ENCODE peak calls at places on chromosome 21, in nine cellular contexts. One of them, this sample, is unnamed.
A peak's percentile ranks its signal among the peaks of the same experiment; 100 is the strongest.

GRCh38 chr21:33029975-33030461 is 4.3 kb downstream of the OLIG2 start:
- DNase-seq in spleen: no peak
- DNase-seq in HepG2: no peak
- DNase-seq in upper lobe of left lung: no peak
- DNase-seq in A549: no peak
- DNase-seq in heart left ventricle: no peak
- DNase-seq in ovary: no peak
- DNase-seq in uterus: no peak
- DNase-seq in Peyer's patch: no peak
- DNase-seq in this sample: no peak

GRCh38 chr21:20720623-20721022 is 277.6 kb upstream of the NCAM2 start:
- DNase-seq in spleen: no peak
- DNase-seq in HepG2: no peak
- DNase-seq in upper lobe of left lung: no peak
- DNase-seq in A549: no peak
- DNase-seq in heart left ventricle: no peak
- DNase-seq in ovary: no peak
- DNase-seq in uterus: no peak
- DNase-seq in Peyer's patch: no peak
- DNase-seq in this sample: no peak

GRCh38 chr21:33433425-33434114 is 30.4 kb downstream of the IFNGR2 start:
- DNase-seq in spleen: no peak
- DNase-seq in HepG2: no peak
- DNase-seq in upper lobe of left lung: no peak
- DNase-seq in A549: no peak
- DNase-seq in heart left ventricle: no peak
- DNase-seq in ovary: peak; percentile 7
- DNase-seq in uterus: no peak
- DNase-seq in Peyer's patch: no peak
- DNase-seq in this sample: no peak

GRCh38 chr21:32834825-32835224 is 63.3 kb upstream of the PAXBP1 start:
- DNase-seq in spleen: no peak
- DNase-seq in HepG2: no peak
- DNase-seq in upper lobe of left lung: no peak
- DNase-seq in A549: no peak
- DNase-seq in heart left ventricle: no peak
- DNase-seq in ovary: no peak
- DNase-seq in uterus: no peak
- DNase-seq in Peyer's patch: no peak
- DNase-seq in this sample: no peak

GRCh38 chr21:20396798-20397197 is 601.4 kb upstream of the NCAM2 start:
- DNase-seq in spleen: peak; percentile 58
- DNase-seq in HepG2: no peak
- DNase-seq in upper lobe of left lung: peak; percentile 6
- DNase-seq in A549: no peak
- DNase-seq in heart left ventricle: no peak
- DNase-seq in ovary: no peak
- DNase-seq in uterus: no peak
- DNase-seq in Peyer's patch: no peak
- DNase-seq in this sample: no peak

GRCh38 chr21:46229133-46229922 is 754 bp upstream of the LSS start:
- DNase-seq in spleen: peak; percentile 94
- DNase-seq in HepG2: peak; percentile 37
- DNase-seq in upper lobe of left lung: peak; percentile 92
- DNase-seq in A549: no peak
- DNase-seq in heart left ventricle: peak; percentile 37
- DNase-seq in ovary: peak; percentile 76
- DNase-seq in uterus: peak; percentile 43
- DNase-seq in Peyer's patch: peak; percentile 55
- DNase-seq in this sample: no peak

GRCh38 chr21:45983981-45984551 is 2.5 kb downstream of the COL6A1 start:
- DNase-seq in spleen: peak; percentile 75
- DNase-seq in HepG2: no peak
- DNase-seq in upper lobe of left lung: peak; percentile 87
- DNase-seq in A549: no peak
- DNase-seq in heart left ventricle: peak; percentile 38
- DNase-seq in ovary: peak; percentile 59
- DNase-seq in uterus: peak; percentile 61
- DNase-seq in Peyer's patch: no peak
- DNase-seq in this sample: no peak

GRCh38 chr21:38148046-38148445 is 108.7 kb upstream of the KCNJ15 start:
- DNase-seq in spleen: no peak
- DNase-seq in HepG2: no peak
- DNase-seq in upper lobe of left lung: no peak
- DNase-seq in A549: peak; percentile 14
- DNase-seq in heart left ventricle: no peak
- DNase-seq in ovary: no peak
- DNase-seq in uterus: no peak
- DNase-seq in Peyer's patch: no peak
- DNase-seq in this sample: no peak

GRCh38 chr21:16195896-16196443 is 466.2 kb downstream of the USP25 start:
- DNase-seq in spleen: no peak
- DNase-seq in HepG2: no peak
- DNase-seq in upper lobe of left lung: no peak
- DNase-seq in A549: no peak
- DNase-seq in heart left ventricle: no peak
- DNase-seq in ovary: no peak
- DNase-seq in uterus: no peak
- DNase-seq in Peyer's patch: no peak
- DNase-seq in this sample: no peak

GRCh38 chr21:38619865-38620513 is 121.7 kb upstream of the ERG start:
- DNase-seq in spleen: no peak
- DNase-seq in HepG2: no peak
- DNase-seq in upper lobe of left lung: no peak
- DNase-seq in A549: no peak
- DNase-seq in heart left ventricle: peak; percentile 43
- DNase-seq in ovary: peak; percentile 71
- DNase-seq in uterus: peak; percentile 53
- DNase-seq in Peyer's patch: no peak
- DNase-seq in this sample: no peak

DNA sequence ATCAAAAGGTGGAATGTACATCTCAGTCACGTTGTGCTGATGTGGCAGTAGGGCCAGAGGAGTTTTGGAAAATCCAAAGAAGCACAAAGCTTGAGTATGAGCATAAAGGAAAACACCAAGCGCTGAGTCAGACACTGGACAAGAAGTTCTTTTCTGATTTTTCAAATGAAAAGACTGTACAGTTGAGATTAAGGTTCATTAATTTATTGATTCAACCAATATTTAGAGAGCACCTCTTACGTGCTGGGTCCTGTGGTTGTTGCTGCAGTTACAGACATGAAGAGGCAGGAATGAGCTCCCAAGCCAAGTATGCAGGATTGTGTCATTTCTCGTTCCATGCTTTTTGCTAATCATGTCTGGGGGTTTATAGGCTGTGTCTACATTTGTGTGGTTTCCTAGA is 28.9 kb upstream of the APP start:
- DNase-seq in spleen: no peak
- DNase-seq in HepG2: no peak
- DNase-seq in upper lobe of left lung: no peak
- DNase-seq in A549: no peak
- DNase-seq in heart left ventricle: no peak
- DNase-seq in ovary: no peak
- DNase-seq in uterus: no peak
- DNase-seq in Peyer's patch: no peak
- DNase-seq in this sample: no peak
- H3K4me3 ChIP-seq in spleen: no peak overlapping the region
- H3K4me3 ChIP-seq in HepG2: no peak overlapping the region
- H3K4me3 ChIP-seq in upper lobe of left lung: no peak overlapping the region
- H3K4me3 ChIP-seq in A549: no peak overlapping the region
- H3K4me3 ChIP-seq in heart left ventricle: no peak overlapping the region
- H3K4me3 ChIP-seq in ovary: no peak overlapping the region
- H3K4me3 ChIP-seq in uterus: no peak overlapping the region
- H3K4me3 ChIP-seq in Peyer's patch: no peak overlapping the region
- H3K4me3 ChIP-seq in this sample: no peak overlapping the region

GRCh38 chr21:44337941-44338895 is 972 bp downstream of the CFAP410 start:
- DNase-seq in spleen: peak; percentile 93
- DNase-seq in HepG2: peak; percentile 59
- DNase-seq in upper lobe of left lung: peak; percentile 89
- DNase-seq in A549: peak; percentile 65
- DNase-seq in heart left ventricle: peak; percentile 69
- DNase-seq in ovary: peak; percentile 82
- DNase-seq in uterus: peak; percentile 75
- DNase-seq in Peyer's patch: peak; percentile 33
- DNase-seq in this sample: peak; percentile 70

GRCh38 chr21:44335266-44336059 is 3.7 kb downstream of the CFAP410 start:
- DNase-seq in spleen: no peak
- DNase-seq in HepG2: no peak
- DNase-seq in upper lobe of left lung: peak; percentile 60
- DNase-seq in A549: no peak
- DNase-seq in heart left ventricle: no peak
- DNase-seq in ovary: no peak
- DNase-seq in uterus: no peak
- DNase-seq in Peyer's patch: no peak
- DNase-seq in this sample: no peak

GRCh38 chr21:44334637-44335030 is 4.6 kb downstream of the CFAP410 start:
- DNase-seq in spleen: no peak
- DNase-seq in HepG2: no peak
- DNase-seq in upper lobe of left lung: peak; percentile 60
- DNase-seq in A549: no peak
- DNase-seq in heart left ventricle: no peak
- DNase-seq in ovary: no peak
- DNase-seq in uterus: no peak
- DNase-seq in Peyer's patch: no peak
- DNase-seq in this sample: no peak

GRCh38 chr21:44337428-44337827 is 1.8 kb downstream of the CFAP410 start:
- DNase-seq in spleen: no peak
- DNase-seq in HepG2: no peak
- DNase-seq in upper lobe of left lung: no peak
- DNase-seq in A549: no peak
- DNase-seq in heart left ventricle: no peak
- DNase-seq in ovary: no peak
- DNase-seq in uterus: peak; percentile 16
- DNase-seq in Peyer's patch: no peak
- DNase-seq in this sample: no peak

GRCh38 chr21:44338971-44339910 is at the start of gene CFAP410:
- DNase-seq in spleen: peak; percentile 98
- DNase-seq in HepG2: peak; percentile 88
- DNase-seq in upper lobe of left lung: peak; percentile 99
- DNase-seq in A549: peak; percentile 92
- DNase-seq in heart left ventricle: peak; percentile 94
- DNase-seq in ovary: peak; percentile 97
- DNase-seq in uterus: peak; percentile 92
- DNase-seq in Peyer's patch: peak; percentile 88
- DNase-seq in this sample: peak; percentile 88
- TF ChIP-seq POLR2A in spleen: peak; percentile 92
- TF ChIP-seq POLR2A in HepG2: no peak
- TF ChIP-seq POLR2A in upper lobe of left lung: peak; percentile 99
- TF ChIP-seq POLR2A in A549: peak; percentile 77
- TF ChIP-seq POLR2A in heart left ventricle: peak; percentile 12
- TF ChIP-seq POLR2A in ovary: peak; percentile 92
- TF ChIP-seq POLR2A in uterus: peak; percentile 54
- TF ChIP-seq POLR2A in Peyer's patch: peak; percentile 93
- TF ChIP-seq POLR2A in this sample: peak; percentile 84

GRCh38 chr21:29360799-29361765 is 62.4 kb downstream of the BACH1 start:
- DNase-seq in spleen: no peak
- DNase-seq in HepG2: no peak
- DNase-seq in upper lobe of left lung: no peak
- DNase-seq in A549: peak; percentile 12
- DNase-seq in heart left ventricle: no peak
- DNase-seq in ovary: no peak
- DNase-seq in uterus: no peak
- DNase-seq in Peyer's patch: no peak
- DNase-seq in this sample: no peak
- TF ChIP-seq CTCF in spleen: no peak
- TF ChIP-seq CTCF in HepG2: peak; percentile 36
- TF ChIP-seq CTCF in upper lobe of left lung: no peak
- TF ChIP-seq CTCF in A549: no peak
- TF ChIP-seq CTCF in heart left ventricle: no peak
- TF ChIP-seq CTCF in ovary: no peak
- TF ChIP-seq CTCF in uterus: no peak
- TF ChIP-seq CTCF in Peyer's patch: no peak
- TF ChIP-seq CTCF in this sample: no peak

GRCh38 chr21:36385909-36386642 is 884 bp downstream of the CHAF1B start:
- DNase-seq in spleen: no peak
- DNase-seq in HepG2: no peak
- DNase-seq in upper lobe of left lung: no peak
- DNase-seq in A549: no peak
- DNase-seq in heart left ventricle: no peak
- DNase-seq in ovary: no peak
- DNase-seq in uterus: no peak
- DNase-seq in Peyer's patch: no peak
- DNase-seq in this sample: peak; percentile 63

GRCh38 chr21:36388076-36388475 is 2.9 kb downstream of the CHAF1B start:
- DNase-seq in spleen: no peak
- DNase-seq in HepG2: no peak
- DNase-seq in upper lobe of left lung: no peak
- DNase-seq in A549: no peak
- DNase-seq in heart left ventricle: no peak
- DNase-seq in ovary: no peak
- DNase-seq in uterus: no peak
- DNase-seq in Peyer's patch: no peak
- DNase-seq in this sample: no peak

GRCh38 chr21:36385233-36385908 is at the start of gene CHAF1B:
- DNase-seq in spleen: peak; percentile 91
- DNase-seq in HepG2: peak; percentile 64
- DNase-seq in upper lobe of left lung: peak; percentile 96
- DNase-seq in A549: peak; percentile 72
- DNase-seq in heart left ventricle: peak; percentile 75
- DNase-seq in ovary: peak; percentile 91
- DNase-seq in uterus: peak; percentile 76
- DNase-seq in Peyer's patch: peak; percentile 75
- DNase-seq in this sample: peak; percentile 81

GRCh38 chr21:36381841-36382589 is 3.2 kb upstream of the CHAF1B start:
- DNase-seq in spleen: no peak
- DNase-seq in HepG2: no peak
- DNase-seq in upper lobe of left lung: no peak
- DNase-seq in A549: no peak
- DNase-seq in heart left ventricle: no peak
- DNase-seq in ovary: no peak
- DNase-seq in uterus: no peak
- DNase-seq in Peyer's patch: no peak
- DNase-seq in this sample: no peak

GRCh38 chr21:36384885-36385232 is 333 bp upstream of the CHAF1B start:
- DNase-seq in spleen: no peak
- DNase-seq in HepG2: no peak
- DNase-seq in upper lobe of left lung: no peak
- DNase-seq in A549: no peak
- DNase-seq in heart left ventricle: no peak
- DNase-seq in ovary: no peak
- DNase-seq in uterus: no peak
- DNase-seq in Peyer's patch: no peak
- DNase-seq in this sample: no peak
- H3K4me3 ChIP-seq in spleen: peak overlapping the region; percentile 63
- H3K4me3 ChIP-seq in HepG2: peak overlapping the region; percentile 75
- H3K4me3 ChIP-seq in upper lobe of left lung: peak overlapping the region; percentile 85
- H3K4me3 ChIP-seq in A549: peak overlapping the region; percentile 81
- H3K4me3 ChIP-seq in heart left ventricle: peak overlapping the region; percentile 62
- H3K4me3 ChIP-seq in ovary: peak overlapping the region; percentile 52
- H3K4me3 ChIP-seq in uterus: no peak overlapping the region
- H3K4me3 ChIP-seq in Peyer's patch: peak overlapping the region; percentile 70
- H3K4me3 ChIP-seq in this sample: peak overlapping the region; percentile 61

DNA sequence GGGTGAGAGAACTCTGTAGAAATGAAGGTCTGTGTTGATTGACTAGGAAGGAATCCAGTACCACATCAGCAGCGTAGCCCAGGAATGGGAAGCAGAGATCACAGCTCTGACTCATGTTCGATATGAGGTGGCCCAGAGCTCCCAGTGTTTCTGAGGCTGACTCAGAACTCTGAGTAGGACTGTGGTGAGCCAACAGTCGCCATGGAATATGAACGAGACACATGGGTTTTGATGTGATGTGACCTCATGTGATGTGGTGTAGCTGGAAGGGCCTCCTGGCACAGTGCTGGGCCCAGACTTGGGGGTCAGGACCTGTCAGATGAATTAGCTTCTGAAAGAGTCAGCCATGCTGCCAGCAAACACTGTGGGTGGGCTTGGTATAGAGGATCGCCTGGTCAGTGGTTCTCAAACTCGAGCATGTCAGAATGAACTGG is 237.0 kb downstream of the MRPL39 start:
- DNase-seq in spleen: no peak
- DNase-seq in HepG2: no peak
- DNase-seq in upper lobe of left lung: no peak
- DNase-seq in A549: no peak
- DNase-seq in heart left ventricle: no peak
- DNase-seq in ovary: no peak
- DNase-seq in uterus: no peak
- DNase-seq in Peyer's patch: no peak
- DNase-seq in this sample: no peak
- TF ChIP-seq POLR2A in spleen: no peak
- TF ChIP-seq POLR2A in HepG2: no peak
- TF ChIP-seq POLR2A in upper lobe of left lung: no peak
- TF ChIP-seq POLR2A in A549: no peak
- TF ChIP-seq POLR2A in heart left ventricle: no peak
- TF ChIP-seq POLR2A in ovary: no peak
- TF ChIP-seq POLR2A in uterus: no peak
- TF ChIP-seq POLR2A in Peyer's patch: no peak
- TF ChIP-seq POLR2A in this sample: no peak

This sample was measured in gastrocnemius medialis.